ENCODE peak calls at places on chromosomes 2 and 18, in four cellular contexts. D is HepG2, P is IMR-90, I is K562. F is an unnamed sample.

GRCh38 chr2:3606370-3607124 is 11.6 kb downstream of the COLEC11 start:
- DNase-seq in D (no peak), P (no peak), I (no peak), F (no peak)

GRCh38 chr2:158487419-158487818 is 30.7 kb downstream of the PKP4 start:
- DNase-seq in D (no peak), P (peak; percentile 85), I (no peak), F (no peak)

GRCh38 chr2:127811397-127811860 is 458 bp upstream of the WDR33 start:
- DNase-seq in D (no peak), P (no peak), I (peak; percentile 36), F (no peak)

GRCh38 chr2:72985136-72985535 is 67.8 kb downstream of the EMX1 start:
- DNase-seq in P (no peak), I (no peak), D (no peak), F (no peak)

GRCh38 chr2:119694994-119695521 is 16.1 kb downstream of the TMEM177 start:
- DNase-seq in D (peak; percentile 66), P (peak; percentile 54), I (no peak), F (no peak)

GRCh38 chr18:50895350-50896045 is 16.6 kb downstream of the ME2 start:
- DNase-seq in D (no peak), P (no peak), I (no peak), F (no peak)

GRCh38 chr18:46474487-46475366 is 182.3 kb downstream of the LOXHD1 start:
- DNase-seq in I (no peak), D (no peak), P (no peak), F (no peak)

GRCh38 chr2:232219932-232220331 is 158.6 kb upstream of the ALPP start:
- DNase-seq in I (no peak), D (no peak), P (no peak), F (no peak)

GRCh38 chr18:12520442-12520992 is 112.8 kb downstream of the PRELID3A start:
- DNase-seq in I (no peak), P (peak; percentile 10), D (no peak), F (no peak)

GRCh38 chr18:46213295-46213694 is 109.1 kb downstream of the HAUS1 start:
- DNase-seq in I (no peak), P (no peak), D (peak; percentile 5), F (no peak)

GRCh38 chr2:63192169-63192888 is 141.7 kb downstream of the OTX1 start:
- DNase-seq in I (no peak), P (no peak), D (peak; percentile 94), F (no peak)

GRCh38 chr18:76619342-76620315 is 124.6 kb upstream of the ZNF516 start:
- DNase-seq in I (peak; percentile 4), P (peak; percentile 58), D (no peak), F (no peak)

GRCh38 chr2:141900826-141901225 is 230.0 kb downstream of the LRP1B start:
- DNase-seq in D (no peak), I (no peak), P (no peak), F (no peak)

GRCh38 chr2:20584637-20585321 is 66.1 kb downstream of the HS1BP3 start:
- DNase-seq in I (no peak), D (peak; percentile 98), P (peak; percentile 99), F (no peak)

GRCh38 chr2:189534854-189535253 is 45.7 kb downstream of the SLC40A1 start:
- DNase-seq in I (no peak), D (peak; percentile 53), P (peak; percentile 78), F (no peak)

GRCh38 chr18:43757273-43757672 is 480.0 kb upstream of the SYT4 start:
- DNase-seq in P (no peak), I (no peak), D (no peak), F (no peak)

GRCh38 chr2:132479140-132479539 is 62.5 kb downstream of the GPR39 start:
- DNase-seq in P (no peak), D (no peak), I (no peak), F (no peak)

DNA sequence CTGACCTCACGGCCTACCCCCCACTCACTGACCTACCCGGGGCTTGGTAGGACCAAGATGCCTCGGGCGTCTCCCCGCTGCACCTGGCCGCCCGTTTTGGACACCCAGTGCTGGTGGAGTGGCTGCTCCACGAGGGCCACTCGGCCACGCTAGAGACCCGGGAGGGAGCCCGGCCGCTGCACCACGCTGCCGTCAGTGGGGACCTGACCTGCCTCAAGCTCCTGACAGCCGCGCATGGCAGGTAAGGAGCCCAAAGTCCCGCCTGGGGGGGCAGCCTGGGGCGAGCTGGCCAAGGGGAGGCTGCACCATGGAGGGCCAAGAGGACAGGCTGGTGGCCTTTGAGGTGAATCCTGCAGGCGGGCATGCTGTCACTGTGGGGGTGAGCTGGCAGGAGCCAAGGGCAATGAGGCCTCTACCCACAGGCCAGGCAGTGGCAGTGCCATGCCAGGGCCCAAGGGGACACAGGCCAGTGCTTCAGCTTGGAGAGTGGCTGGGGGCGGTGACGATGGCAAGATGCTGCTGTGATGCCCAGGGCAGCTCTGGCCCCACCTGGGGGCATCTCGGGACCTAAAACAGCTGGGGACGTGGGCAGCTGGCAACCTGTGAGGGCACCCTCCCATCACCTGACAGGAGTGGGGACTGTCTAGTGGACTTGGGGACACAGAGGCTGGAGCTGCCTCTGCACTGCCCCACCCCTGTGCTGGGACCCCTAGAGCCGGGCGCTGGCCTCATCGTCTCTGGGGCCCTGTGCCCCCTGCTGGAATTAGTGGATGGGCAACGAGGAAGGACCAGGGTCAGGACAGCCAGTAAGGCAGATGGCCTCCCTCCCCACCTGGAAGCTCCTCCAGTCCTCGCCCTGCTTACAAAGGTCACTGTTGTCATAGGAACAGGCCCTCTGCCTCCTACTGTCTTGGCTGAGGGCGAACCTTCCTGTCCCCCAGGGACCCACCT is 2.0 kb downstream of the ESPNL start:
- DNase-seq in D (no peak), I (no peak), P (no peak), F (no peak)
- TF ChIP-seq MXI1 in D (no peak), I (no peak), P (no peak), F (no peak)

GRCh38 chr2:209633911-209634310 is 137.7 kb upstream of the UNC80 start:
- DNase-seq in D (no peak), P (no peak), I (no peak), F (no peak)

GRCh38 chr2:209624192-209624938 is 147.3 kb upstream of the UNC80 start:
- DNase-seq in I (no peak), P (no peak), D (no peak), F (no peak)

GRCh38 chr2:209629622-209630021 is 142.0 kb upstream of the UNC80 start:
- DNase-seq in P (peak; percentile 5), D (no peak), I (no peak), F (no peak)
- TF ChIP-seq CEBPB in P (no peak), D (no peak), I (no peak), F (no peak)

GRCh38 chr2:221476195-221476594 is 95.9 kb downstream of the EPHA4 start:
- DNase-seq in I (no peak), P (no peak), D (no peak), F (no peak)

GRCh38 chr2:221482581-221483140 is 89.4 kb downstream of the EPHA4 start:
- DNase-seq in D (no peak), I (no peak), P (no peak), F (no peak)

GRCh38 chr2:221477697-221478096 is 94.4 kb downstream of the EPHA4 start:
- DNase-seq in D (no peak), I (no peak), P (no peak), F (no peak)

GRCh38 chr2:221480251-221480650 is 91.9 kb downstream of the EPHA4 start:
- DNase-seq in D (no peak), P (no peak), I (no peak), F (no peak)

DNA sequence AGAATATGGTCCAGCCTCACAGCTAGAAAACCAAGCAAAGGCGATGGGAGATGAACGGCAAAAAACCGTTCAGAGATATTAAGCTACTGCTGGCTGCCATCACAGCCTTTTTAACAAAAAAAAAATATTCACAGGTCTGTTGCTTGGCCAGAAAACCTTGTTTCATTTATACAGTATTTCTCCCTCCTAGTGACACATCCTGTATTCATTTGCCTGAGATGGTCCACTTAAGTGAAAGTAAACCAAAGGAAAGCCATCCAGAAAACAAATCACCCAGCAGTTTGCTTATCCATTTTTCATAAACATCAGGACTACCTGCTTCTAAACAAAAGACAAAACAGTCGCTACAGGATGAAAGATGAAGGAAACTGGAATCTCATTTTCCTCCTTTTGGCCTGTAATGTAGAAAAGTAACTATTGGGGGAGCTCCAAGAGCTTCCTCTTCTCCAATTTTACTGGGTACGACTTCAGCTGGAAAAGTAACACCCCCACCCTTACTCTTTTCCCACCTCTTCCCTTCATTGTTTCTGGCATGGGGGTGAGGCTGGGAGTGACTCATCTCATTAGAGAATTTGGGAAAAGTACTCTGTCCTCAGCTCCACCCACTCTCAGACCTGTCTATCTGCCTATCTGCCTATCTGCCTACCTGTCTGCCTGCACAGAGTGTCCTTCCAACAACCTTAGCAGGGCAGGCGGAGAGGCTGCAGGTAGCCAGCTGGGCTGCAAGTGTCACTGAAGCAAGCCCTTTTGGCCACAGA is 93.8 kb downstream of the EPHA4 start:
- DNase-seq in P (peak; percentile 28), D (no peak), I (no peak), F (no peak)
- TF ChIP-seq RFX5 in P (no peak), D (no peak), I (no peak), F (no peak)

GRCh38 chr2:181036848-181037603 is 56.6 kb downstream of the UBE2E3 start:
- DNase-seq in P (peak; percentile 80), D (no peak), I (no peak), F (no peak)
- TF ChIP-seq MXI1 in P (no peak), D (no peak), I (no peak), F (no peak)

GRCh38 chr2:222701709-222702108 is 30.3 kb downstream of the MOGAT1 start:
- DNase-seq in I (no peak), P (no peak), D (no peak), F (no peak)
- TF ChIP-seq CEBPB in I (no peak), P (no peak), D (no peak), F (no peak)

GRCh38 chr2:61750624-61751023 is 103.2 kb downstream of the FAM161A start:
- DNase-seq in D (no peak), P (peak; percentile 78), I (no peak), F (no peak)
- TF ChIP-seq RFX5 in D (no peak), P (no peak), I (no peak), F (no peak)

DNA sequence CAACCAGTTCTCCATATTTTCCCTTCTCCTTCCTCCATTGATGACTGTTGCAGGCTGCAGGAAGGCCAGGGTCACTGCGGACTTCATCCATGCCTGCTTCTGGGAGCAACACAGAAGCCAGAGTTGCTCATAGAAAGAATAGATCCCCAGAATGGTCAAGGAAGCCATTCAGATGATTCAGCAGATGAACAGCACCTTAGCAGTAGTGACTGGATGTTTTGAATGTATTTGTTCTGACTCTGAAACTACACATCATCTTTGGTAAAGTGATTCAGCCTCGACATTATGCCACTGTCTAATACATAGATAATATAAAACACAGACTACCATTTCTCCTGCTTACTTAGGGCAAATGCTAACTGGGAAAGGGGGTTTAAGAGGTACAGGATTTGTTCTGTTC is 411.6 kb downstream of the RND3 start:
- DNase-seq in P (peak; percentile 90), I (no peak), D (no peak), F (no peak)
- TF ChIP-seq MXI1 in P (no peak), I (no peak), D (no peak), F (no peak)

GRCh38 chr2:74242354-74243071 is 44.1 kb downstream of the MTHFD2 start:
- DNase-seq in I (no peak), D (no peak), P (no peak), F (no peak)
- TF ChIP-seq CEBPB in I (peak; percentile 9), D (no peak), P (no peak), F (no peak)

GRCh38 chr2:103445356-103445755 is 683.5 kb downstream of the TMEM182 start:
- DNase-seq in P (no peak), D (no peak), I (peak; percentile 39), F (no peak)

GRCh38 chr2:103451283-103451682 is 689.5 kb downstream of the TMEM182 start:
- DNase-seq in I (no peak), D (no peak), P (no peak), F (no peak)

GRCh38 chr2:103448416-103448815 is 686.6 kb downstream of the TMEM182 start:
- DNase-seq in P (no peak), D (no peak), I (no peak), F (no peak)
- TF ChIP-seq RFX5 in P (no peak), D (no peak), I (no peak), F (no peak)